ENCODE peak calls at places on chromosome 17, in eight cellular contexts. P, K, S, I, G, J, W and B are unnamed samples.

GRCh38 chr17:75518201-75518600 is 1.9 kb downstream of the TSEN54 start:
- DNase-seq in W (no peak), J (no peak), I (no peak), P (no peak), G (no peak), K (no peak), S (peak), B (no peak)

GRCh38 chr17:75535119-75535537 is 9.6 kb downstream of the LLGL2 start:
- DNase-seq in I (no peak), K (peak), G (no peak), J (peak), S (peak), W (no peak), P (peak), B (no peak)

GRCh38 chr17:38724337-38724988 is 5.7 kb upstream of the CISD3 start:
- DNase-seq in W (no peak), G (peak), P (no peak), J (no peak), S (no peak), K (no peak), I (no peak), B (no peak)

GRCh38 chr17:81160747-81161453 is 4.4 kb upstream of the PVALEF start:
- DNase-seq in P (peak), W (no peak), J (no peak), S (no peak), G (peak), K (no peak), I (no peak), B (no peak)

GRCh38 chr17:1852327-1852726 is 22.5 kb downstream of the RPA1 start:
- DNase-seq in P (no peak), G (no peak), S (no peak), W (no peak), J (no peak), I (no peak), K (no peak), B (no peak)

GRCh38 chr17:67534941-67535340 is 157.9 kb downstream of the PITPNC1 start:
- DNase-seq in K (no peak), J (no peak), G (no peak), P (no peak), W (no peak), S (no peak), I (no peak), B (no peak)

GRCh38 chr17:43327421-43327820 is 71.4 kb upstream of the ARL4D start:
- DNase-seq in I (no peak), W (no peak), J (no peak), P (no peak), K (no peak), G (no peak), S (no peak), B (no peak)

GRCh38 chr17:45170280-45170975 is 8.8 kb downstream of the HEXIM2 start:
- DNase-seq in J (no peak), I (no peak), W (no peak), S (no peak), G (no peak), P (peak), K (no peak), B (no peak)

GRCh38 chr17:7951143-7951792 is 19.3 kb downstream of the CNTROB start:
- DNase-seq in S (no peak), I (no peak), J (no peak), G (no peak), W (no peak), P (no peak), K (no peak), B (no peak)

GRCh38 chr17:48236681-48237134 is 129.1 kb downstream of the SNX11 start:
- DNase-seq in K (peak), W (peak), I (no peak), J (no peak), S (no peak), P (no peak), G (no peak), B (no peak)

GRCh38 chr17:29243792-29244191 is 2.9 kb upstream of the CRYBA1 start:
- DNase-seq in J (no peak), K (no peak), G (no peak), S (peak), W (peak), I (no peak), P (no peak), B (no peak)

GRCh38 chr17:17398188-17398927 is 78.4 kb upstream of the MED9 start:
- DNase-seq in W (no peak), G (no peak), P (no peak), S (no peak), K (no peak), J (no peak), I (no peak), B (no peak)

GRCh38 chr17:5472511-5472910 is 3.7 kb upstream of the DHX33 start:
- DNase-seq in P (no peak), I (no peak), J (no peak), W (no peak), S (no peak), G (no peak), K (no peak), B (no peak)

GRCh38 chr17:49520386-49521087 is 25.4 kb downstream of the NGFR start:
- DNase-seq in G (no peak), P (no peak), W (no peak), I (no peak), S (no peak), K (no peak), J (no peak), B (peak)

GRCh38 chr17:48262982-48263586 is 155.5 kb downstream of the SNX11 start:
- DNase-seq in K (no peak), J (no peak), S (peak), P (no peak), W (no peak), I (no peak), G (no peak), B (no peak)

GRCh38 chr17:1179635-1180433 is at the start of gene ABR:
- DNase-seq in I (no peak), W (no peak), G (peak), P (peak), K (peak), S (peak), J (peak), B (no peak)

GRCh38 chr17:44187131-44187899 is 543 bp downstream of the TMUB2 start:
- DNase-seq in P (peak), I (no peak), S (no peak), W (no peak), K (no peak), J (no peak), G (no peak), B (no peak)

GRCh38 chr17:79852748-79853147 is 13.5 kb upstream of the CBX4 start:
- DNase-seq in J (no peak), K (no peak), W (no peak), P (no peak), I (no peak), G (no peak), S (no peak), B (no peak)

GRCh38 chr17:28975634-28976033 is 24.3 kb upstream of the PHF12 start:
- DNase-seq in W (no peak), I (no peak), J (no peak), S (no peak), G (no peak), K (no peak), P (no peak), B (no peak)

GRCh38 chr17:14805348-14805747 is 459.8 kb downstream of the PMP22 start:
- DNase-seq in J (no peak), W (no peak), G (no peak), S (peak), I (no peak), P (no peak), K (no peak), B (no peak)

GRCh38 chr17:42891539-42892152 is 9.0 kb upstream of the G6PC1 start:
- DNase-seq in I (no peak), P (no peak), K (no peak), G (no peak), J (peak), S (no peak), W (peak), B (no peak)

GRCh38 chr17:58329035-58329807 is 626 bp upstream of the TSPOAP1 start:
- DNase-seq in S (peak), W (no peak), P (peak), G (no peak), J (no peak), I (no peak), K (peak), B (no peak)
- TF ChIP-seq CTCF in S (peak), W (peak), P (no peak), G (no peak), J (no peak), I (no peak), K (peak), B (peak)

GRCh38 chr17:21037117-21037803 is 5.6 kb downstream of the USP22 start:
- DNase-seq in K (no peak), P (no peak), W (no peak), J (no peak), I (no peak), G (no peak), S (no peak), B (no peak)

GRCh38 chr17:21043296-21044232 is 753 bp upstream of the USP22 start:
- DNase-seq in J (peak), P (peak), W (peak), G (peak), S (peak), K (peak), I (peak), B (peak)

GRCh38 chr17:21042434-21043295 is at the start of gene USP22:
- DNase-seq in K (no peak), W (no peak), P (peak), I (no peak), J (no peak), S (peak), G (no peak), B (peak)

GRCh38 chr17:21041753-21042433 is 918 bp downstream of the USP22 start:
- DNase-seq in P (peak), G (peak), S (peak), W (peak), I (no peak), J (peak), K (peak), B (peak)

DNA sequence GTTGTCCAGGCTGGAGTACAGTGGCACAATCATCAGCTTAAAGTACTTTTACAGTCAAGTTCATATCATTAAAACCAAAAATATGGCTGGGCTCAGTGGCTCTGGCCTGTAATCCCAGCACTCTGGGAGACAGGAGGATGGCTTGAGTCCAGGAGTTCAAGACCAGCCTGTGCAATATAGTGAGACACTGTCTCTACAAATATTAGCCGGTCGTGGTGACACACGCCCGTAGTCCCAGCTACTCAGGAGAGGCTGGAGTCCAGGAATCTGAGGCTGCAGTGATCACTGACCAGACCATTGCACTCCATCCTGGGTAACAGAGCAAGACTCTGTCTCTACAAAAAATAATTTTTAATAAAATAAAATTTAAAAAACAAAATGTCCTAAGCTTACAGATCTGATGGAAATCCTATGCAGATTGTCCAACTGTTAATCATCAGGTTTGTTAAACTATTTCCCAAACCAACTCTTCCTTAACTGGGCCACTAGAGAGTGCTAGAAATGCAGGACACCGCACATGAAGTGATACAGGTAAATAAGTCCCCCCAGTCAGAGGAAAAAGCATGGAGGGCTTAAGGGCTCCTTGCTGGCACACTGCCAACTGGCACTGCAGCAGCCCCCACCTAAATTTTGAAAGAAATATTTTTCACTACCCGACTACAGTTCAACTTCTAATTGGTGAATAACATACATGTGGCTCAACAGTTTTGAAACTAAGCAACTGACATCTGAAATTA is 2.8 kb downstream of the USP22 start:
- DNase-seq in K (no peak), J (peak), P (no peak), W (no peak), I (no peak), S (peak), G (no peak), B (no peak)
- TF ChIP-seq CTCF in K (peak), J (peak), P (peak), W (peak), I (peak), S (peak), G (no peak), B (peak)

GRCh38 chr17:78716814-78717393 is 65.2 kb downstream of the CYTH1 start:
- DNase-seq in W (no peak), G (peak), I (no peak), K (no peak), J (no peak), P (peak), S (peak), B (no peak)
- TF ChIP-seq CTCF in W (no peak), G (no peak), I (no peak), K (no peak), J (no peak), P (no peak), S (no peak), B (no peak)

GRCh38 chr17:76887809-76888208 is 19.6 kb downstream of the MGAT5B start:
- DNase-seq in G (no peak), S (no peak), J (no peak), K (no peak), P (no peak), W (no peak), I (no peak), B (no peak)
- TF ChIP-seq CTCF in G (no peak), S (peak), J (no peak), K (peak), P (no peak), W (peak), I (no peak), B (no peak)